ENCODE peak calls at places on chromosomes 2 and 18, in four cellular contexts. One of them, this sample, is unnamed.

GRCh38 chr2:172968061-172968469 is 107.6 kb upstream of the MAP3K20 start:
- DNase-seq in foreskin fibroblast: peak
- DNase-seq in tibial nerve: peak
- DNase-seq in mesenteric fat pad: no peak
- DNase-seq in this sample: no peak

GRCh38 chr2:157874997-157875719 is 972 bp downstream of the ACVR1 start:
- DNase-seq in mesenteric fat pad: no peak
- DNase-seq in tibial nerve: no peak
- DNase-seq in foreskin fibroblast: peak
- DNase-seq in this sample: peak

GRCh38 chr2:173924285-173924684 is 40.9 kb downstream of the SP3 start:
- DNase-seq in mesenteric fat pad: no peak
- DNase-seq in tibial nerve: no peak
- DNase-seq in foreskin fibroblast: no peak
- DNase-seq in this sample: no peak

GRCh38 chr2:222017232-222017631 is 281.6 kb downstream of the PAX3 start:
- DNase-seq in mesenteric fat pad: no peak
- DNase-seq in foreskin fibroblast: no peak
- DNase-seq in tibial nerve: no peak
- DNase-seq in this sample: no peak

GRCh38 chr2:202822411-202822810 is 49.2 kb downstream of the ICA1L start:
- DNase-seq in foreskin fibroblast: peak
- DNase-seq in mesenteric fat pad: no peak
- DNase-seq in tibial nerve: no peak
- DNase-seq in this sample: no peak

GRCh38 chr18:12597775-12598174 is 60.1 kb downstream of the SPIRE1 start:
- DNase-seq in mesenteric fat pad: no peak
- DNase-seq in foreskin fibroblast: peak
- DNase-seq in tibial nerve: peak
- DNase-seq in this sample: no peak

GRCh38 chr2:199136241-199136640 is 321.5 kb downstream of the SATB2 start:
- DNase-seq in foreskin fibroblast: no peak
- DNase-seq in tibial nerve: no peak
- DNase-seq in mesenteric fat pad: no peak
- DNase-seq in this sample: no peak

GRCh38 chr18:24212939-24213338 is 74.1 kb downstream of the CABYR start:
- DNase-seq in tibial nerve: no peak
- DNase-seq in mesenteric fat pad: no peak
- DNase-seq in foreskin fibroblast: peak
- DNase-seq in this sample: no peak

GRCh38 chr18:55228191-55228590 is 268.9 kb upstream of the CCDC68 start:
- DNase-seq in foreskin fibroblast: peak
- DNase-seq in tibial nerve: no peak
- DNase-seq in mesenteric fat pad: no peak
- DNase-seq in this sample: no peak

This sample was measured in suprapubic skin.